ENCODE peak calls at places on chromosomes 7 and 10, in five cellular contexts. One of them, this sample, is unnamed.

GRCh38 chr7:126574276-126574675 is 678.5 kb downstream of the GRM8 start:
- DNase-seq in mammary epithelial cell: peak; percentile 89
- DNase-seq in GM23338: no peak
- DNase-seq in coronary artery: no peak
- DNase-seq in lower leg skin: no peak
- DNase-seq in this sample: no peak

GRCh38 chr10:43695730-43696129 is 47.0 kb upstream of the ZNF32 start:
- DNase-seq in mammary epithelial cell: no peak
- DNase-seq in GM23338: no peak
- DNase-seq in coronary artery: no peak
- DNase-seq in lower leg skin: no peak
- DNase-seq in this sample: no peak

GRCh38 chr7:151990567-151990966 is 34.3 kb downstream of the GALNTL5 start:
- DNase-seq in mammary epithelial cell: no peak
- DNase-seq in GM23338: peak; percentile 3
- DNase-seq in coronary artery: no peak
- DNase-seq in lower leg skin: no peak
- DNase-seq in this sample: no peak

GRCh38 chr7:150753826-150754603 is 16.8 kb downstream of the GIMAP5 start:
- DNase-seq in mammary epithelial cell: peak; percentile 27
- DNase-seq in GM23338: peak; percentile 60
- DNase-seq in coronary artery: no peak
- DNase-seq in lower leg skin: no peak
- DNase-seq in this sample: no peak

GRCh38 chr10:133336131-133337078 is at the start of gene CALY:
- DNase-seq in mammary epithelial cell: no peak
- DNase-seq in GM23338: peak; percentile 82
- DNase-seq in coronary artery: no peak
- DNase-seq in lower leg skin: no peak
- DNase-seq in this sample: peak; percentile 45

GRCh38 chr7:116525298-116525912 is 569 bp downstream of the CAV1 start:
- DNase-seq in mammary epithelial cell: peak; percentile 37
- DNase-seq in GM23338: peak; percentile 37
- DNase-seq in coronary artery: no peak
- DNase-seq in lower leg skin: peak; percentile 92
- DNase-seq in this sample: peak; percentile 25

GRCh38 chr7:106071356-106071998 is 40.6 kb downstream of the SYPL1 start:
- DNase-seq in mammary epithelial cell: no peak
- DNase-seq in GM23338: no peak
- DNase-seq in coronary artery: no peak
- DNase-seq in lower leg skin: peak; percentile 84
- DNase-seq in this sample: peak; percentile 27

GRCh38 chr7:134636008-134636449 is 10.6 kb upstream of the BPGM start:
- DNase-seq in mammary epithelial cell: no peak
- DNase-seq in GM23338: no peak
- DNase-seq in coronary artery: no peak
- DNase-seq in lower leg skin: no peak
- DNase-seq in this sample: no peak

GRCh38 chr10:115935731-115936130 is 337.3 kb downstream of the GFRA1 start:
- DNase-seq in mammary epithelial cell: no peak
- DNase-seq in GM23338: no peak
- DNase-seq in coronary artery: no peak
- DNase-seq in lower leg skin: no peak
- DNase-seq in this sample: no peak

GRCh38 chr7:74027683-74028320 is at the start of gene ELN:
- DNase-seq in mammary epithelial cell: no peak
- DNase-seq in GM23338: peak; percentile 56
- DNase-seq in coronary artery: peak; percentile 99
- DNase-seq in lower leg skin: peak; percentile 96
- DNase-seq in this sample: no peak

GRCh38 chr7:106629521-106629920 is 31.4 kb downstream of the CCDC71L start:
- DNase-seq in mammary epithelial cell: no peak
- DNase-seq in GM23338: no peak
- DNase-seq in coronary artery: no peak
- DNase-seq in lower leg skin: no peak
- DNase-seq in this sample: no peak

GRCh38 chr10:107924458-107924857 is 760.0 kb upstream of the SORCS1 start:
- DNase-seq in mammary epithelial cell: no peak
- DNase-seq in GM23338: no peak
- DNase-seq in coronary artery: no peak
- DNase-seq in lower leg skin: no peak
- DNase-seq in this sample: no peak

GRCh38 chr10:29725133-29725720 is 90.5 kb upstream of the SVIL start:
- DNase-seq in mammary epithelial cell: no peak
- DNase-seq in GM23338: no peak
- DNase-seq in coronary artery: no peak
- DNase-seq in lower leg skin: no peak
- DNase-seq in this sample: peak; percentile 18

GRCh38 chr7:2325028-2325625 is 10.9 kb upstream of the SNX8 start:
- DNase-seq in mammary epithelial cell: no peak
- DNase-seq in GM23338: no peak
- DNase-seq in coronary artery: no peak
- DNase-seq in lower leg skin: no peak
- DNase-seq in this sample: no peak

GRCh38 chr7:20786779-20787651 is at the start of gene SP8:
- DNase-seq in mammary epithelial cell: peak; percentile 52
- DNase-seq in GM23338: peak; percentile 90
- DNase-seq in coronary artery: no peak
- DNase-seq in lower leg skin: no peak
- DNase-seq in this sample: peak; percentile 72

GRCh38 chr7:30027915-30028748 is at the start of gene PLEKHA8:
- DNase-seq in mammary epithelial cell: peak; percentile 91
- DNase-seq in GM23338: peak; percentile 94
- DNase-seq in coronary artery: peak; percentile 89
- DNase-seq in lower leg skin: peak; percentile 97
- DNase-seq in this sample: peak; percentile 97

GRCh38 chr7:13327669-13328068 is 640.2 kb downstream of the ARL4A start:
- DNase-seq in mammary epithelial cell: no peak
- DNase-seq in GM23338: no peak
- DNase-seq in coronary artery: no peak
- DNase-seq in lower leg skin: no peak
- DNase-seq in this sample: no peak

GRCh38 chr7:7653140-7653539 is 12.6 kb downstream of the UMAD1 start:
- DNase-seq in mammary epithelial cell: no peak
- DNase-seq in GM23338: no peak
- DNase-seq in coronary artery: no peak
- DNase-seq in lower leg skin: no peak
- DNase-seq in this sample: no peak
- TF ChIP-seq CTCF in mammary epithelial cell: no peak
- TF ChIP-seq CTCF in GM23338: no peak
- TF ChIP-seq CTCF in coronary artery: no peak
- TF ChIP-seq CTCF in lower leg skin: no peak
- TF ChIP-seq CTCF in this sample: no peak

DNA sequence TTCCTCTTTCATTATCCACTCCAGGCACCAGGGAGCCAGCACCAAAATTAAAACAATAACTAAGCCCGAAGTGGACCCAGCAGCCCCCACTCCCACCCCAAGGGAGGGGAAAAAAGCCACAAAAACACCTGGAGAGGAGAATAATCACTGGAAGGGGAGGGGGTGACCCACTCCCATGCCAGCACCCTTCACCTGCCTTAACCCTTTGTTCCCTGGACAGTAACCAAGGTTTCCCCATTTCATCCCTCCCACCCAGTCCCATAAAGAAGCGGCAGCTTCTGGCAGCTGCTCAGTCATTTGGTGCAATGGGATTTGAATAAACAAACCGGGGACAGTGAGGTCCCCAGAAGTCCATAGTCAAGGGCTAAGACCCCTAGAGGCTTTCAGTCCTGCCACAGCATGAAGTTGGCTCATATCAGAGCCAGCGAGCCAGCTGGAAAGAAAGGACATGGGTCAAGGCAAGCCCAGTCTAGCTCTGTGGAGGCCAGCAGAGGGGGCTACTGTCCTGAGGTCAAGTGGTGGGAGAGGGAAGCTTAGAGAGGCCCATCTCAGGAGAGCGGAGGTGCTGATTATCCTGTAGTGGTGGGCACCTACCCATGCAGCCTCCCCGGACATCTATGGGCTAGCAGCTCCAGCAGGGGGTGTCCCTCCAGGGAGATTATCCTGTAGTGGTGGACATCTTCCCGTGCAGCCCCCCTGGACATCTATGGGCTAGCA is 58.8 kb upstream of the LBX1 start:
- DNase-seq in mammary epithelial cell: no peak
- DNase-seq in GM23338: peak; percentile 88
- DNase-seq in coronary artery: no peak
- DNase-seq in lower leg skin: no peak
- DNase-seq in this sample: peak; percentile 72
- TF ChIP-seq CTCF in mammary epithelial cell: peak; percentile 21
- TF ChIP-seq CTCF in GM23338: peak; percentile 82
- TF ChIP-seq CTCF in coronary artery: no peak
- TF ChIP-seq CTCF in lower leg skin: no peak
- TF ChIP-seq CTCF in this sample: no peak

GRCh38 chr7:99557940-99558305 is 519 bp upstream of the ZNF655 start:
- DNase-seq in mammary epithelial cell: no peak
- DNase-seq in GM23338: peak; percentile 52
- DNase-seq in coronary artery: no peak
- DNase-seq in lower leg skin: no peak
- DNase-seq in this sample: no peak
- TF ChIP-seq CTCF in mammary epithelial cell: no peak
- TF ChIP-seq CTCF in GM23338: no peak
- TF ChIP-seq CTCF in coronary artery: no peak
- TF ChIP-seq CTCF in lower leg skin: no peak
- TF ChIP-seq CTCF in this sample: no peak

DNA sequence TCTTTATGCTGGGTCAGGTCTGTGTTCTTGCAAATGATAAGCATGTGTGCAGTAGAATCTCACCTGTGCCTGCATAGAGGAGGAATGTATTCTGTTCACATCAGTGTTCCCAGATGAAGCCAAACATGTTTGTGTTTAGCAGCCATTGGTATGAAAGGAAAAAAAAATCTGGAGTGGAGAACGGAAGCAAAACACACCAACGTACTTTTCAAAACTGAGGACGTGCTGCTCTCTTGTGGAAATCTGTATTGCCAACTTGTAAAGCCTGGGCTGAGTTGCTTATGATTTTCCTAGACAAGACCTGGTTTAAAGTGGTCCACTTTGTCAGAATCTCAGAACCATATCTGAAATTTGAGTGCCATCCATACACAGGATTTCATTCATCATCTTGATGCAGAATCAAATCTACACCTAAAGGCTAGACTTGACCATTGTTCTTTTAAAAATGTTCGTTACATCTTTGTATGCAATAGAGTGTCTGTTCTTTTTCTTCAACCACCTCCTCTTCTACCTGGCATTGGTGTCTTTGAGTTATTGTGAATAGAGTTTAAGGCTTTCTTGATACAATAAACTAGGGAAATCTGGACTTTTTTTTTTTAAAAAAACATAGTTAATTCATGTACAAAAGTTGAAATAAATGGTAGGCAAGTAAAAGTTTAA is 367.7 kb downstream of the PHF14 start:
- DNase-seq in mammary epithelial cell: no peak
- DNase-seq in GM23338: peak; percentile 54
- DNase-seq in coronary artery: no peak
- DNase-seq in lower leg skin: no peak
- DNase-seq in this sample: peak; percentile 20
- TF ChIP-seq CTCF in mammary epithelial cell: peak; percentile 50
- TF ChIP-seq CTCF in GM23338: peak; percentile 76
- TF ChIP-seq CTCF in coronary artery: no peak
- TF ChIP-seq CTCF in lower leg skin: no peak
- TF ChIP-seq CTCF in this sample: peak; percentile 19

GRCh38 chr10:1398626-1399410 is 338.5 kb downstream of the ADARB2 start:
- DNase-seq in mammary epithelial cell: no peak
- DNase-seq in GM23338: no peak
- DNase-seq in coronary artery: peak; percentile 36
- DNase-seq in lower leg skin: peak; percentile 48
- DNase-seq in this sample: no peak
- TF ChIP-seq CTCF in mammary epithelial cell: no peak
- TF ChIP-seq CTCF in GM23338: no peak
- TF ChIP-seq CTCF in coronary artery: no peak
- TF ChIP-seq CTCF in lower leg skin: no peak
- TF ChIP-seq CTCF in this sample: no peak